ENCODE peak calls at places on chromosomes 4 and X, in nine cellular contexts. F is BJ, Y is kidney epithelial cell, D is Calu3, M is GM10248, S is GM12878, I is MCF 10A, C is endothelial cell, E is cardiac fibroblast. Q is an unnamed sample.

GRCh38 chr4:24219171-24219570 is 329.3 kb upstream of the PPARGC1A start:
- DNase-seq in F (no peak), Y (no peak), D (peak), M (no peak), S (no peak), I (peak), C (no peak), E (peak), Q (no peak)

GRCh38 chrX:37767438-37767837 is 12.4 kb upstream of the CYBB start:
- DNase-seq in F (no peak), Y (no peak), D (no peak), M (no peak), S (no peak), I (no peak), C (no peak), E (no peak), Q (no peak)

GRCh38 chr4:6236816-6237390 is 32.7 kb upstream of the WFS1 start:
- DNase-seq in F (no peak), Y (no peak), D (no peak), M (no peak), S (no peak), I (no peak), C (no peak), E (no peak), Q (no peak)

GRCh38 chrX:48196745-48197213 is at the start of gene SSX5:
- DNase-seq in F (no peak), Y (no peak), D (no peak), M (no peak), S (no peak), I (no peak), C (no peak), E (no peak), Q (no peak)

GRCh38 chr4:139875456-139875855 is 209.8 kb downstream of the MGST2 start:
- DNase-seq in F (no peak), Y (no peak), D (no peak), M (no peak), S (no peak), I (no peak), C (no peak), E (no peak), Q (no peak)

GRCh38 chrX:14051416-14051815 is 21.7 kb upstream of the GEMIN8 start:
- DNase-seq in F (no peak), Y (no peak), D (no peak), M (no peak), S (no peak), I (no peak), C (no peak), E (no peak), Q (no peak)

GRCh38 chr4:88027611-88028608 is 20.5 kb downstream of the PKD2 start:
- DNase-seq in F (peak), Y (peak), D (no peak), M (no peak), S (no peak), I (peak), C (no peak), E (peak), Q (no peak)

GRCh38 chr4:154618708-154619315 is 6.4 kb upstream of the FGG start:
- DNase-seq in F (no peak), Y (no peak), D (peak), M (peak), S (peak), I (peak), C (peak), E (peak), Q (peak)

GRCh38 chr4:82947498-82947897 is 47.0 kb downstream of the THAP9 start:
- DNase-seq in F (no peak), Y (no peak), D (no peak), M (no peak), S (no peak), I (no peak), C (no peak), E (no peak), Q (peak)

GRCh38 chr4:14853186-14853946 is 148.9 kb upstream of the CPEB2 start:
- DNase-seq in F (peak), Y (peak), D (no peak), M (no peak), S (no peak), I (peak), C (no peak), E (peak), Q (no peak)

GRCh38 chrX:128691872-128692271 is 639.7 kb upstream of the ACTRT1 start:
- DNase-seq in F (no peak), Y (no peak), D (no peak), M (no peak), S (no peak), I (peak), C (no peak), E (no peak), Q (no peak)

GRCh38 chr4:37678624-37679023 is 7.6 kb downstream of the RELL1 start:
- DNase-seq in F (no peak), Y (no peak), D (no peak), M (no peak), S (no peak), I (no peak), C (no peak), E (no peak), Q (no peak)

GRCh38 chrX:1224954-1225353 is 12.5 kb upstream of the CRLF2 start:
- DNase-seq in F (no peak), Y (no peak), D (no peak), M (no peak), S (no peak), I (no peak), C (no peak), E (no peak), Q (peak)

GRCh38 chrX:73913580-73913979 is 350.6 kb downstream of the CHIC1 start:
- DNase-seq in F (no peak), Y (no peak), D (no peak), M (no peak), S (no peak), I (peak), C (no peak), E (peak), Q (no peak)

GRCh38 chr4:117771647-117772337 is 262.5 kb upstream of the NDST3 start:
- DNase-seq in F (no peak), Y (no peak), D (peak), M (no peak), S (no peak), I (peak), C (no peak), E (no peak), Q (no peak)

GRCh38 chr4:172818901-172819300 is 349.7 kb upstream of the GALNT7 start:
- DNase-seq in F (no peak), Y (no peak), D (no peak), M (no peak), S (no peak), I (no peak), C (no peak), E (no peak), Q (no peak)

GRCh38 chr4:48910511-48910910 is 3.9 kb upstream of the OCIAD2 start:
- DNase-seq in F (no peak), Y (no peak), D (no peak), M (no peak), S (no peak), I (no peak), C (no peak), E (peak), Q (no peak)

GRCh38 chrX:38109042-38109904 is 102.9 kb downstream of the SYTL5 start:
- DNase-seq in F (no peak), Y (no peak), D (no peak), M (no peak), S (no peak), I (no peak), C (no peak), E (no peak), Q (no peak)

GRCh38 chr4:13918110-13918509 is 290.6 kb upstream of the BOD1L1 start:
- DNase-seq in F (peak), Y (peak), D (no peak), M (no peak), S (no peak), I (peak), C (no peak), E (peak), Q (no peak)

GRCh38 chr4:24328300-24328699 is 256.1 kb downstream of the DHX15 start:
- DNase-seq in F (no peak), Y (no peak), D (no peak), M (no peak), S (no peak), I (no peak), C (no peak), E (no peak), Q (no peak)

GRCh38 chr4:8731364-8731763 is 138.8 kb downstream of the CPZ start:
- DNase-seq in F (no peak), Y (no peak), D (no peak), M (no peak), S (no peak), I (no peak), C (no peak), E (no peak), Q (no peak)

GRCh38 chr4:86014599-86014998 is 345.3 kb downstream of the MAPK10 start:
- DNase-seq in F (no peak), Y (no peak), D (no peak), M (peak), S (peak), I (no peak), C (no peak), E (peak), Q (peak)

GRCh38 chr4:2354127-2354526 is 64.3 kb downstream of the ZFYVE28 start:
- DNase-seq in F (no peak), Y (no peak), D (no peak), M (no peak), S (no peak), I (peak), C (no peak), E (peak), Q (no peak)

GRCh38 chr4:46270986-46271596 is 118.8 kb downstream of the GABRA2 start:
- DNase-seq in F (no peak), Y (no peak), D (no peak), M (peak), S (peak), I (peak), C (no peak), E (peak), Q (peak)

GRCh38 chrX:57232658-57233360 is 53.7 kb upstream of the FAAH2 start:
- DNase-seq in F (no peak), Y (no peak), D (no peak), M (no peak), S (peak), I (no peak), C (no peak), E (no peak), Q (peak)

GRCh38 chr4:103076777-103077347 is 301 bp upstream of the SLC9B2 start:
- DNase-seq in F (no peak), Y (no peak), D (no peak), M (peak), S (no peak), I (peak), C (no peak), E (no peak), Q (no peak)

GRCh38 chr4:37970702-37971101 is 10.5 kb downstream of the PTTG2 start:
- DNase-seq in F (no peak), Y (no peak), D (peak), M (no peak), S (no peak), I (peak), C (no peak), E (peak), Q (no peak)

GRCh38 chr4:189613202-189613601 is 327.5 kb upstream of the FRG1 start:
- DNase-seq in F (no peak), Y (no peak), D (no peak), M (no peak), S (no peak), I (no peak), C (no peak), E (no peak), Q (no peak)

GRCh38 chr4:139367421-139368090 is 65.3 kb upstream of the NDUFC1 start:
- DNase-seq in F (peak), Y (peak), D (no peak), M (no peak), S (no peak), I (peak), C (no peak), E (peak), Q (no peak)

GRCh38 chrX:129493643-129494042 is 29.6 kb downstream of the SMARCA1 start:
- DNase-seq in F (no peak), Y (no peak), D (no peak), M (no peak), S (no peak), I (peak), C (no peak), E (peak), Q (no peak)

GRCh38 chrX:47366051-47366722 is 4.2 kb upstream of the ZNF157 start:
- DNase-seq in F (no peak), Y (peak), D (no peak), M (peak), S (peak), I (no peak), C (peak), E (peak), Q (peak)

GRCh38 chr4:74754218-74754617 is 40.1 kb downstream of the BTC start:
- DNase-seq in F (no peak), Y (no peak), D (no peak), M (peak), S (no peak), I (no peak), C (no peak), E (no peak), Q (no peak)

GRCh38 chr4:126213996-126214395 is 899.2 kb downstream of the FAT4 start:
- DNase-seq in F (no peak), Y (no peak), D (peak), M (no peak), S (no peak), I (peak), C (no peak), E (no peak), Q (no peak)

GRCh38 chr4:88843067-88843723 is 145.6 kb upstream of the NAP1L5 start:
- DNase-seq in F (no peak), Y (no peak), D (no peak), M (no peak), S (no peak), I (no peak), C (no peak), E (no peak), Q (no peak)

GRCh38 chr4:40388248-40388647 is 53.1 kb downstream of the CHRNA9 start:
- DNase-seq in F (no peak), Y (no peak), D (no peak), M (no peak), S (no peak), I (no peak), C (no peak), E (no peak), Q (no peak)

GRCh38 chrX:129655547-129656248 is 942 bp upstream of the APLN start:
- DNase-seq in F (no peak), Y (no peak), D (no peak), M (no peak), S (no peak), I (peak), C (no peak), E (no peak), Q (peak)

GRCh38 chr4:176261018-176261417 is 8.0 kb downstream of the ASB5 start:
- DNase-seq in F (no peak), Y (no peak), D (no peak), M (no peak), S (no peak), I (no peak), C (no peak), E (no peak), Q (no peak)

GRCh38 chr4:151167561-151167960 is 68.1 kb downstream of the RPS3A start:
- DNase-seq in F (no peak), Y (no peak), D (no peak), M (no peak), S (no peak), I (no peak), C (no peak), E (no peak), Q (no peak)

GRCh38 chrX:119228506-119229290 is 7.4 kb upstream of the PGRMC1 start:
- DNase-seq in F (peak), Y (peak), D (no peak), M (no peak), S (no peak), I (peak), C (no peak), E (peak), Q (no peak)

GRCh38 chrX:45191820-45192409 is 8.8 kb downstream of the DIPK2B start:
- DNase-seq in F (no peak), Y (no peak), D (no peak), M (no peak), S (no peak), I (no peak), C (no peak), E (no peak), Q (no peak)

GRCh38 chrX:69503228-69503834 is 795 bp upstream of the NALF2 start:
- DNase-seq in F (no peak), Y (no peak), D (no peak), M (no peak), S (no peak), I (no peak), C (no peak), E (peak), Q (no peak)
- TF ChIP-seq CTCF in F (no peak), Y (peak), D (peak), M (no peak), S (no peak), I (peak), C (peak), E (no peak), Q (no peak)

DNA sequence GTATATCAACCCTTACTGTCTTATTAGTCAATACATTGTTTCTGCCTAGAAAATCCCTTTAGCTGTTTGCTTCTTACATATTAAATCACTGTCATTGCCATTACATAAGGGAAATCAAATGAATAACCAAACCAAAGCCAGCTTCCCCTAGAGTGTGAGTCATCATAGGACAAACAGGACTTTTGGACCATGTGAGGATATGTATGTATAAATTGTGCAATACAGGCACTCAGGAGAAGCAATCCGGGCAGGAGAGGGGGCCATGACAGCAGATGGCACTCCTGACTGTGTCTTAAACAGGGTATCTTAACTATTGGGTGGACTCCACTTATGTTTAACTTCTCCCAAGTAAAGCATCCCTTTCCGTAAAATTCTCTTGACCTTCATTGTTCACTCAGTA is 508.4 kb upstream of the ARX start:
- DNase-seq in F (no peak), Y (no peak), D (peak), M (no peak), S (no peak), I (peak), C (no peak), E (peak), Q (no peak)
- TF ChIP-seq CTCF in F (no peak), Y (no peak), D (no peak), M (no peak), S (no peak), I (no peak), C (no peak), E (no peak), Q (no peak)

GRCh38 chr4:100421356-100421978 is 96.4 kb downstream of the EMCN start:
- DNase-seq in F (no peak), Y (no peak), D (no peak), M (no peak), S (no peak), I (peak), C (no peak), E (peak), Q (no peak)
- TF ChIP-seq CTCF in F (peak), Y (peak), D (no peak), M (peak), S (peak), I (peak), C (peak), E (peak), Q (no peak)

GRCh38 chr4:70705146-70705855 is 16.5 kb upstream of the RUFY3 start:
- DNase-seq in F (no peak), Y (no peak), D (peak), M (peak), S (no peak), I (peak), C (peak), E (peak), Q (peak)

GRCh38 chr4:70706516-70706915 is 15.2 kb upstream of the RUFY3 start:
- DNase-seq in F (no peak), Y (no peak), D (no peak), M (no peak), S (no peak), I (no peak), C (no peak), E (no peak), Q (no peak)

GRCh38 chr4:70703695-70704332 is 15.5 kb downstream of the UTP3 start:
- DNase-seq in F (no peak), Y (no peak), D (peak), M (no peak), S (no peak), I (peak), C (no peak), E (peak), Q (peak)

GRCh38 chr4:70705856-70706461 is 15.8 kb upstream of the RUFY3 start:
- DNase-seq in F (peak), Y (no peak), D (no peak), M (no peak), S (no peak), I (peak), C (no peak), E (peak), Q (no peak)

DNA sequence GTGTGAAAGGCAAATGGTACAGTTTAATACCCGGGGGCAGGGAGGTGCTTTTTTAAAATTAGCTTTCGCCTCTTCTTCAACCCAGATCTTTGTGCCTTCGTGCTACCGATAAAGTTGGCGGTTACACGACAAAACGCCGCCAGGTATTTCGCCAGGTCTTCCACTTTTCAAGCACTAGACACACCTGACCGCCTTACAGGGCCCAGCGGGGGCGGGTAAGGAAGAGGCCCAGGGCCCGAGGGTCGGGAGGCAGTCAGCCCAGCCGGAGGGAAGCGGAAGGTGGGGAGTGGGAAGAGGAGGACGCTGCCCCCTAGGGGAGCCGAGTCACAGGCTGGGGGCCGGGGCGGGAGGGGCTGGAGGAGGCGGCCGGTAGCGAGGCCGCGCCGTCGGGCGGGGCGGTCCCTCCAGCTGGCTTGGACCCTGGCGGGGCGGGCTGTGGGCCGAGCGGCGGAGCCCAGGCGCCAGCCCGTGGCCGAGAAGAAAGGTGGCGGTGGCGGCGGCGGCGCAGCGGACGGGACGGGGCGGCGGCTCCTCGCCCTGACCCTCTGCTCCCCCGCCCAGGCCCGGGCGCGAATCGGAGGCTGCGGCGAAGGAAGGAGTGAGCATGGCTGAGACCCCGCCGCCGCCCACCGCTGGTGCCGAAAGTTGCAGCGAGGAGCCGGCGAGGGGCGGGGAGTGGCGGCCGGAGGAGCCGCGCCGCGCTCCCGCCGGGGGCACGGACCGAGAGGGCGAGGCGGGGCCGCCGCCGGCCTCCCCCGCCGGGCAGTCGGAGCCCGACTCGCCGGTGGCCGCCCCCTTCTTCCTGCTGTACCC is 16.2 kb downstream of the UTP3 start:
- DNase-seq in F (no peak), Y (no peak), D (peak), M (peak), S (no peak), I (peak), C (peak), E (peak), Q (peak)
- TF ChIP-seq CTCF in F (peak), Y (peak), D (peak), M (peak), S (peak), I (peak), C (peak), E (no peak), Q (peak)